ENCODE peak calls at places on chromosomes 13 and 19, in nine cellular contexts. E, L, S, U, J, O, P, Q and F are unnamed samples.

GRCh38 chr19:13036366-13036976 is 41.2 kb downstream of the NFIX start:
- DNase-seq in E (no peak), L (no peak), S (peak), U (peak), J (no peak), O (no peak), P (no peak), Q (peak), F (no peak)

GRCh38 chr13:46119883-46120614 is 15.2 kb upstream of the CPB2 start:
- DNase-seq in E (no peak), L (no peak), S (peak), U (peak), J (no peak), O (no peak), P (no peak), Q (no peak), F (no peak)

GRCh38 chr19:2537544-2537943 is 61.6 kb downstream of the GADD45B start:
- DNase-seq in E (no peak), L (no peak), S (no peak), U (no peak), J (no peak), O (no peak), P (no peak), Q (no peak), F (no peak)

GRCh38 chr13:105773887-105774538 is 761.4 kb downstream of the EFNB2 start:
- DNase-seq in E (no peak), L (no peak), S (peak), U (no peak), J (no peak), O (no peak), P (no peak), Q (no peak), F (no peak)

GRCh38 chr13:28568286-28568685 is 73.4 kb upstream of the FLT1 start:
- DNase-seq in E (no peak), L (no peak), S (peak), U (peak), J (peak), O (peak), P (peak), Q (no peak), F (peak)

GRCh38 chr13:95146486-95146885 is 154.8 kb downstream of the ABCC4 start:
- DNase-seq in E (no peak), L (no peak), S (no peak), U (no peak), J (no peak), O (no peak), P (no peak), Q (no peak), F (no peak)

GRCh38 chr19:48842744-48843162 is 6.5 kb upstream of the HSD17B14 start:
- DNase-seq in E (no peak), L (peak), S (peak), U (no peak), J (peak), O (peak), P (peak), Q (peak), F (no peak)

GRCh38 chr19:38277969-38278680 is 13.8 kb downstream of the SPINT2 start:
- DNase-seq in E (peak), L (no peak), S (peak), U (peak), J (no peak), O (peak), P (peak), Q (no peak), F (no peak)

GRCh38 chr13:23985846-23986245 is 88.5 kb upstream of the C1QTNF9B start:
- DNase-seq in E (no peak), L (no peak), S (no peak), U (no peak), J (no peak), O (no peak), P (no peak), Q (peak), F (no peak)

GRCh38 chr19:44648536-44649370 is 5.0 kb downstream of the PVR start:
- DNase-seq in E (no peak), L (no peak), S (peak), U (peak), J (no peak), O (peak), P (no peak), Q (no peak), F (no peak)

GRCh38 chr19:36489920-36490415 is 607 bp upstream of the ZNF566 start:
- DNase-seq in E (peak), L (no peak), S (peak), U (peak), J (no peak), O (no peak), P (peak), Q (peak), F (peak)

GRCh38 chr13:113178896-113179167 is 20.4 kb downstream of the PROZ start:
- DNase-seq in E (no peak), L (no peak), S (no peak), U (no peak), J (no peak), O (no peak), P (no peak), Q (no peak), F (no peak)
- H3K27ac ChIP-seq in E (no peak), L (peak), S (peak), U (no peak), J (no peak), O (no peak), P (peak), Q (no peak), F (no peak)

DNA sequence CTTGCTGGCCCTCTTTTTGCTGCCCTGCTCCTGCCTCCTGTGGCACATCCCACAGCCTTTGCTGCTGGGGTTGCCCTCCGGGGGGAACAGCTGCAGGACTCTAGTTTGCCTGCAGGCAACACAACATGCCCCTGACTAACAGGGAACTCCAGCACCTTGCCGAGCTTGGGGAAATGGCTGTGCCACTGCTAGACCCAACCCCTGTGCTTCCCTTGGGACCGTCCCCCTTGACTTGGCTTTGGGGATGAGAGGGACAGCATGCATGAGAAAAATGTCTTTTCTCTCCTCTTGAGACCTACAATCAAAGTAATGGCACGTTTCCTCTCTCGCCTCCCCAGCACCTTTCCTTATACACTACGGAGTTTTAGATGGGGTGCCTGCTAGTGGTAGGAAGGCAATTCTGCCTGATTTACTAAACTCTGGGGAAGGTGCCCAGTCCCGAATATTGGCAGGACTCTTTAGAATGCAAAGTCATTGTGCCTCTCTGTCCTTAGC is 12.4 kb upstream of the VWA8 start:
- DNase-seq in E (no peak), L (no peak), S (no peak), U (peak), J (no peak), O (peak), P (no peak), Q (no peak), F (no peak)
- H3K4me3 ChIP-seq in E (no peak), L (no peak), S (no peak), U (no peak), J (no peak), O (no peak), P (no peak), Q (no peak), F (no peak)

DNA sequence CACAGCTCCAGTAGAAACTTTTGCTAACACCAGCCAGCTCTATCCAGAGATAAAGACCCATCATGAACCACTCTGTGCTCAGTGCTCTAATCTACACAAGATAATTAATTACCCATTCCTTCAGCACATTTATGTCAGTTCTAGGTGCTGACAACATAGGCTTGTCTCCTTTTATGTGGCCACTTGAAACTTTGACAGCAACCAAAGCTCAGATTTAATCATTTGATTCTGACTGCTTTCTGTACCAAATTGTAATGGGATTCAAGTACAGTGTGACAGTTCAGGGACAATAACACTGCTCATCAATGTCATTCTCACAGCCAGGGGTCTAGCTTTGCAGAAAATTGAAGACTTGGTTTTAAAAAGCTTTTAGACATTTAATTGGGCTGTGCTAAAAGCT is 266.6 kb downstream of the KCTD12 start:
- DNase-seq in E (no peak), L (no peak), S (no peak), U (no peak), J (no peak), O (no peak), P (peak), Q (no peak), F (no peak)
- H3K27ac ChIP-seq in E (no peak), L (no peak), S (no peak), U (no peak), J (no peak), O (no peak), P (no peak), Q (no peak), F (no peak)

DNA sequence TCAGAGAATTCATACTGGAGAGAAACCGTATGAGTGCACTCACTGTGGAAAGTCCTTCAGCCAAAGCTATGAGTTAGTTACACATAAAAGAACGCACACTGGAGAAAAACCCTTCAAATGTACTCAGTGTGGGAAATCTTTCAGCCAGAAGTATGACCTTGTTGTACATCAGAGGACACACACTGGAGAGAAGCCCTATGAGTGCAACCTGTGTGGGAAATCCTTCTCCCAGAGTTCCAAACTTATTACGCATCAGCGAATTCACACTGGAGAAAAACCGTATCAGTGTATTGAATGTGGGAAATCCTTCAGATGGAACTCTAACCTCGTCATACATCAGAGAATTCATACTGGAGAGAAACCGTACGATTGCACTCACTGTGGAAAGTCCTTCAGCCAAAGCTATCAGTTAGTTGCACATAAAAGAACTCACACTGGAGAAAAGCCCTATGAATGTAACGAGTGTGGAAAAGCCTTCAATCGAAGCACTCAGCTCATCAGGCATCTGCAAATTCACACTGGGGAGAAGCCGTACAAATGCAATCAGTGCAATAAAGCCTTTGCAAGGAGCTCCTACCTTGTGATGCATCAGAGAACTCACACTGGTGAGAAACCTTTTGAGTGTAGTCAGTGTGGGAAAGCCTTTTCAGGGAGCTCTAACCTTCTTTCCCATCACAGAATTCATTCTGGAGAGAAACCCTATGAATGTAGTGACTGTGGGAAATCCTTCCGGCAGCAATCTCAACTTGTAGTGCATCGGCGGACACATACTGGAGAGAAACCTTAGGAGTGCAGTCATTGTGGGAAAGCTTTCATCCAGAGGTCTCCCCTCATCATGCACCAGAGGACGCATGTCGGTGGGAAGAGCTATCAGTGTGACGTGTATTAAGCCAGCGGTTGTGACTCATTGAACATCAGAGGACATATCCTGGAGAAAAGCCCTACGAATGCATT is 16.5 kb upstream of the ZNF8 start:
- DNase-seq in E (no peak), L (no peak), S (peak), U (no peak), J (no peak), O (no peak), P (no peak), Q (no peak), F (no peak)
- H3K4me3 ChIP-seq in E (peak), L (peak), S (no peak), U (no peak), J (no peak), O (no peak), P (no peak), Q (no peak), F (no peak)

DNA sequence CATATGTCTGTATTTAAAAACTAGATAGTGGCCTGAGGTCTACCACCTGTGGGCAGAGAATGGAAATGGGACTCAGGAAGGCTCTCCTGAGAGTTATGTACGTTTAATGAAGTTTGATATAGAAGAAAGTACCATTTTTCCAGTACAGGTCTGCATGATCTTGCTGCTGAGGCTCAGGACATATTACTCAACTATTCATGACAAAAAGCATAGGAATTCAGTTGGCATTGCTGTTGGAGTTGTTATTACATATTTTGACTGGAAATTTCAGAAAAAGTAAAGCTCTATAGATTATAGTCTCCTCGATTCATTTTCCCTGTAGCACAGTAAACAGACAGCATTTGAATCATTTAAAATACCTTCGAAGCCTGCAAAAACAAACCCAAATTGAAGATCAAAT is 469.8 kb downstream of the DCT start:
- DNase-seq in E (no peak), L (no peak), S (peak), U (no peak), J (no peak), O (no peak), P (no peak), Q (no peak), F (no peak)
- H3K27ac ChIP-seq in E (no peak), L (no peak), S (no peak), U (no peak), J (no peak), O (no peak), P (no peak), Q (no peak), F (no peak)

GRCh38 chr19:51122112-51122981 is 2.4 kb upstream of the SIGLEC9 start:
- DNase-seq in E (no peak), L (no peak), S (no peak), U (no peak), J (no peak), O (no peak), P (no peak), Q (no peak), F (no peak)
- H3K4me3 ChIP-seq in E (no peak), L (peak), S (no peak), U (no peak), J (no peak), O (no peak), P (no peak), Q (no peak), F (no peak)

GRCh38 chr13:109787135-109787954 is 962 bp upstream of the IRS2 start:
- DNase-seq in E (no peak), L (peak), S (peak), U (peak), J (no peak), O (peak), P (peak), Q (peak), F (no peak)

GRCh38 chr13:109786457-109787134 is at the start of gene IRS2:
- DNase-seq in E (peak), L (peak), S (peak), U (peak), J (peak), O (peak), P (peak), Q (peak), F (peak)

GRCh38 chr13:109785141-109785891 is 1.1 kb downstream of the IRS2 start:
- DNase-seq in E (no peak), L (peak), S (peak), U (peak), J (no peak), O (peak), P (peak), Q (peak), F (peak)

GRCh38 chr13:109784590-109785140 is 1.7 kb downstream of the IRS2 start:
- DNase-seq in E (no peak), L (peak), S (peak), U (peak), J (peak), O (peak), P (peak), Q (peak), F (peak)

GRCh38 chr13:109785892-109786450 is 412 bp downstream of the IRS2 start:
- DNase-seq in E (no peak), L (no peak), S (no peak), U (peak), J (no peak), O (no peak), P (no peak), Q (no peak), F (no peak)
- H3K27ac ChIP-seq in E (peak), L (no peak), S (no peak), U (peak), J (peak), O (peak), P (peak), Q (peak), F (peak)

DNA sequence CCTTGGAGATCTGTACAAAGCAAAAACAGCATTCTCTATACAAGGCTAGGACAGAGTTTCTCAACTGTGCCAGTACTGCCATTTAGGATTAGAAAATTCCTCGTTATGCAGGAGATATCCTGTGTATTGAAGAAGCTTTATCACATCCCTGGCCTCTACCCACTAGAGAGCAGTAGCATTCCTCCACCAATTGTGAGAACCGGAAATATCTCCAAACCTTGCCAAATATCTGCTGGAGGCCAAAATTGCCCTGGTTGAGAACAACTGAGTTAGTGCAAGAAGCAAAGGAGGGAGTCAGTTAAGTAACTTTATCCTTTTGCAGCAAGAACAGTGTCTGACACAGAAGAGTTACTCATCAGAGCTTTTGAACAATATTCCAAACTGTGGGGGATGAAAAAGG is 16.2 kb upstream of the FREM2 start:
- DNase-seq in E (no peak), L (no peak), S (peak), U (no peak), J (no peak), O (no peak), P (no peak), Q (no peak), F (no peak)
- H3K4me3 ChIP-seq in E (no peak), L (no peak), S (no peak), U (no peak), J (no peak), O (no peak), P (no peak), Q (no peak), F (no peak)

GRCh38 chr19:28075229-28075628 is 1137.7 kb downstream of the UQCRFS1 start:
- DNase-seq in E (no peak), L (no peak), S (no peak), U (no peak), J (no peak), O (no peak), P (no peak), Q (no peak), F (no peak)

GRCh38 chr19:28076628-28077027 is 1136.3 kb downstream of the UQCRFS1 start:
- DNase-seq in E (no peak), L (no peak), S (no peak), U (no peak), J (no peak), O (no peak), P (no peak), Q (no peak), F (no peak)

GRCh38 chr19:28074773-28075172 is 1138.2 kb downstream of the UQCRFS1 start:
- DNase-seq in E (no peak), L (no peak), S (peak), U (no peak), J (no peak), O (no peak), P (no peak), Q (no peak), F (no peak)
- H3K27ac ChIP-seq in E (no peak), L (no peak), S (no peak), U (no peak), J (no peak), O (no peak), P (no peak), Q (no peak), F (no peak)

GRCh38 chr13:36918246-36919060 is 1.6 kb downstream of the SMAD9 start:
- DNase-seq in E (no peak), L (no peak), S (peak), U (no peak), J (peak), O (no peak), P (peak), Q (no peak), F (no peak)

GRCh38 chr13:36913463-36913862 is 6.6 kb downstream of the SMAD9 start:
- DNase-seq in E (no peak), L (no peak), S (no peak), U (no peak), J (no peak), O (no peak), P (no peak), Q (no peak), F (no peak)

GRCh38 chr13:36915106-36915505 is 4.9 kb downstream of the SMAD9 start:
- DNase-seq in E (no peak), L (no peak), S (no peak), U (no peak), J (no peak), O (no peak), P (no peak), Q (no peak), F (no peak)

GRCh38 chr13:36914648-36915047 is 5.4 kb downstream of the SMAD9 start:
- DNase-seq in E (no peak), L (no peak), S (peak), U (no peak), J (no peak), O (no peak), P (peak), Q (no peak), F (no peak)

DNA sequence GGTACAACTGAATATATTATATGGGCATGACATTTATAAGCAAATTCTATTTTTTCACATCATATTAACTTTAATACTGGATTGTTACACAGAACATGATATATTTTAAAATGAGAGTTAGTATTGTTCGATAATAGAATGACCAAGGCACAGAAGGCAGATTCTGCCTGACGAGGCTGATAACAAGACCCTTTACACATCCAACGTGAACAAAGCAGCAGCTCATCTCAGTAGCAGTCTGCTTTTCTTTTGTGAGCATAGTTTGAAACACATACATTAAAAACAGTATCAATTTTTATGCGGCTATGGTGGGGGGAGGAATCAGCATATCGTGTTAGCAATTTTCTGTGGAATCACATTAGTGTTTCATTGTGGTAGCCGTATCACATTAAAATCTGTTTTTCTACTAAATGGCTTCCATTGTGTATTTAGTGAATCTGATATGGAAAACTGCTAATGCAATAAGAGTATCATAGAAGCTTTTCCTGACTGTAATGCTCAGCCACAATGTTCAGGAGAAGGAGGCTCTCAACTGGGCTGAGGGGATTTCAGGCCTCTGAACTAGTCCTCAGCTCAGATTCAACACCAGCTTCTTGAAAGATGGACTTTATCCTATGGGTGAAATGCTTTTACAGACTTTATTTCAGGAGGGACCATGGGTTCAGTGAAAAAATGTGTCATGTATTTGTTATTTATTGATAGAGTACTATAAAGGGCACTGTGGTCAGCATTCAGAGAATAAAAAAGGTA is 4.0 kb downstream of the SMAD9 start:
- DNase-seq in E (no peak), L (no peak), S (no peak), U (no peak), J (no peak), O (no peak), P (no peak), Q (no peak), F (no peak)
- H3K4me3 ChIP-seq in E (no peak), L (no peak), S (no peak), U (no peak), J (no peak), O (no peak), P (no peak), Q (no peak), F (no peak)